ENCODE peak calls at places on chromosome 3, in eight cellular contexts. D, H, Q, F, Y, Z, W and P are unnamed samples.

GRCh38 chr3:119338749-119339148 is 44.6 kb downstream of the ARHGAP31 start:
- DNase-seq in D (no peak), H (no peak), Q (no peak), F (no peak), Y (no peak), Z (no peak), W (no peak), P (no peak)

GRCh38 chr3:97291901-97292300 is 472.7 kb upstream of the ARL6 start:
- DNase-seq in D (no peak), H (peak; percentile 48), Q (no peak), F (no peak), Y (no peak), Z (no peak), W (no peak), P (no peak)

GRCh38 chr3:153051427-153052095 is 110.5 kb upstream of the RAP2B start:
- DNase-seq in D (no peak), H (no peak), Q (no peak), F (no peak), Y (no peak), Z (no peak), W (peak; percentile 87), P (peak; percentile 68)

GRCh38 chr3:134607054-134608022 is 43.5 kb downstream of the KY start:
- DNase-seq in D (no peak), H (no peak), Q (no peak), F (no peak), Y (no peak), Z (no peak), W (peak; percentile 37), P (no peak)

GRCh38 chr3:130894873-130895330 is 1.0 kb downstream of the ATP2C1 start:
- DNase-seq in D (no peak), H (no peak), Q (no peak), F (no peak), Y (no peak), Z (no peak), W (peak; percentile 23), P (no peak)

GRCh38 chr3:172980849-172981248 is 160.2 kb downstream of the SPATA16 start:
- DNase-seq in D (no peak), H (no peak), Q (no peak), F (no peak), Y (no peak), Z (no peak), W (no peak), P (no peak)

GRCh38 chr3:192082733-192083660 is 622.0 kb downstream of the PYDC2 start:
- DNase-seq in D (no peak), H (no peak), Q (no peak), F (no peak), Y (no peak), Z (no peak), W (no peak), P (peak; percentile 21)

GRCh38 chr3:123687286-123687685 is 102.4 kb upstream of the HACD2 start:
- DNase-seq in D (no peak), H (no peak), Q (no peak), F (no peak), Y (no peak), Z (no peak), W (peak; percentile 52), P (no peak)

GRCh38 chr3:45509038-45509767 is 85.3 kb upstream of the LIMD1 start:
- DNase-seq in D (no peak), H (no peak), Q (no peak), F (no peak), Y (no peak), Z (no peak), W (peak; percentile 98), P (no peak)

GRCh38 chr3:65490132-65490531 is 548.6 kb downstream of the MAGI1 start:
- DNase-seq in D (no peak), H (no peak), Q (no peak), F (no peak), Y (no peak), Z (no peak), W (no peak), P (no peak)

GRCh38 chr3:196122021-196122687 is 40.3 kb upstream of the TFRC start:
- DNase-seq in D (no peak), H (no peak), Q (no peak), F (no peak), Y (no peak), Z (no peak), W (peak; percentile 15), P (no peak)

GRCh38 chr3:195823286-195823685 is 11.6 kb upstream of the MUC4 start:
- DNase-seq in D (no peak), H (peak; percentile 86), Q (no peak), F (no peak), Y (peak; percentile 51), Z (no peak), W (peak; percentile 13), P (peak; percentile 52)

GRCh38 chr3:150779402-150779858 is 16.5 kb upstream of the SIAH2 start:
- DNase-seq in D (no peak), H (no peak), Q (no peak), F (no peak), Y (no peak), Z (no peak), W (no peak), P (no peak)

GRCh38 chr3:9810357-9810726 is 280 bp downstream of the TTLL3 start:
- DNase-seq in D (peak; percentile 39), H (no peak), Q (no peak), F (no peak), Y (no peak), Z (no peak), W (no peak), P (no peak)

GRCh38 chr3:50194128-50194902 is 2.9 kb downstream of the GNAT1 start:
- DNase-seq in D (peak; percentile 78), H (peak; percentile 82), Q (peak; percentile 78), F (peak; percentile 80), Y (peak; percentile 73), Z (peak; percentile 82), W (peak; percentile 52), P (peak; percentile 50)

GRCh38 chr3:62318365-62318751 is 55.0 kb downstream of the FEZF2 start:
- DNase-seq in D (no peak), H (no peak), Q (no peak), F (no peak), Y (no peak), Z (peak; percentile 16), W (no peak), P (peak; percentile 1)

GRCh38 chr3:124336067-124336656 is 344.2 kb upstream of the ROPN1 start:
- DNase-seq in D (no peak), H (no peak), Q (no peak), F (no peak), Y (no peak), Z (no peak), W (no peak), P (no peak)

GRCh38 chr3:123733341-123733740 is 148.5 kb upstream of the HACD2 start:
- DNase-seq in D (no peak), H (no peak), Q (no peak), F (no peak), Y (no peak), Z (no peak), W (no peak), P (no peak)

GRCh38 chr3:142273501-142273900 is 48.1 kb upstream of the GK5 start:
- DNase-seq in D (no peak), H (no peak), Q (no peak), F (no peak), Y (no peak), Z (no peak), W (no peak), P (no peak)

GRCh38 chr3:28949580-28949979 is 331.3 kb upstream of the RBMS3 start:
- DNase-seq in D (no peak), H (no peak), Q (no peak), F (no peak), Y (no peak), Z (no peak), W (no peak), P (no peak)

GRCh38 chr3:149258298-149258697 is 36.7 kb upstream of the CP start:
- DNase-seq in D (no peak), H (no peak), Q (peak; percentile 49), F (no peak), Y (no peak), Z (no peak), W (no peak), P (no peak)

DNA sequence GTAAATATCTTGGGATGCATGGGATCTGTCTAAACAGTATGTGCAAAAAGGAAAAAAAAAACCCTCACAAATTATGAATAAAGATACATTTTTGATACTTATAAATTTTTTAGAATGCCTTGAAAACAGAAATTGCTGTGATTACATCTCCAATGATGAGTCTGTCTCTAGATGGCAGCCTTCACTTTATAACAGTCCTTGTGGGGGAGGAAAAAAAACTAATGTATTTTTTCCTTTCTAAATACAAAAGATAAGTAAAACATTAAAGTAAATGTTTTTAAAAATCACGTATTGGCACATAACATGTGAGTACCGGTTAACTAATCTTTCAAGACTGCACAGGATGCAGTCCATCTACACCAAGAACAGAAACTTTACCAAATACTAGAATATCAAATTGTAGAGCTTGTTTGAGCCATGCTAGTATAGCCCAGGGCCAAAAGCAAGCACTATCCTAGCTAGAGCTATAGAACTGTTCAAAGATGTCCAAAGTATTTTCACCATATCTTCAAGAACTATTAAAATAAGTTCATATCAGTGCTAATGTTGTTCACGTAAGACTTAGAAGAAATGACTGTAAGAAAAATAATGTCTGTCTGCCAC is 206.4 kb downstream of the STAG1 start:
- DNase-seq in D (no peak), H (no peak), Q (no peak), F (no peak), Y (no peak), Z (no peak), W (peak; percentile 36), P (peak; percentile 19)
- TF ChIP-seq CTCF in D (no peak), H (peak; percentile 33), Q (no peak), F (no peak), Y (no peak), Z (no peak), W (peak; percentile 33), P (peak; percentile 36)

GRCh38 chr3:40505599-40506462 is at the start of gene ZNF620:
- DNase-seq in D (peak; percentile 86), H (peak; percentile 92), Q (peak; percentile 73), F (peak; percentile 87), Y (peak; percentile 86), Z (peak; percentile 87), W (peak; percentile 34), P (peak; percentile 87)
- TF ChIP-seq CTCF in D (peak; percentile 26), H (peak; percentile 32), Q (peak; percentile 23), F (no peak), Y (no peak), Z (peak; percentile 28), W (no peak), P (no peak)

DNA sequence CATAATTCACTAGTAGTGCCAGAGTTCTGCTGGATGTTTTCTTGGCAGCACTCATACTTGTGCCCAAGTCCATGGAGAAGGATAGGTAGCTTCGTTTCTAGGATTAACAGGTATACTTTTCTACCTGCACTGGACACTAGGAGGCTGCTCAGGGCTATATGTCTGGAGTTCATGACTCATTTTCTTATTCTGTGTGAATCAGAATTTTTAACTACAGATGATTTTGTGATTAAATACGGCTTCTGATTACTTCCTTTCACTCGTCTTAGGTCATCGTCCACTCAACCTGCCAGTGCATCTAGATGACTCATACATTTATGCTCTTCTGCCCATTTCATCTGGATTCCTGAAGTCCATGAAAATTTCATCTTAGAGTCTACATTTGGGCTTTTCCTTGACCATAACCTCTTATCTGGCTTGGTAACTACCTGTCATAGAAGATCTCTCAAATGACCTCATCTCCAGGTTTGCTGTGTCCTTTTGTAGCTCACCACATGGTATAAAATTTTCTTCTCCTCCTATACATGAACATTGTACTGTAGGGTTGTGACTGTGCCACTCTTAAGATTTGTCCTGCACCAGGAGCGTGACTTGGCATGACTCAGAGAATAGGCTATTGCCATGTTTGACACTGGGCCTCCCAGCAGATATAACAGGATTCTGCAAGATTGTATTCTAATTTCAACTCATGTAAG is 66.7 kb upstream of the GCSAM start:
- DNase-seq in D (no peak), H (no peak), Q (no peak), F (no peak), Y (no peak), Z (no peak), W (peak; percentile 44), P (no peak)
- TF ChIP-seq CTCF in D (no peak), H (no peak), Q (no peak), F (no peak), Y (no peak), Z (no peak), W (no peak), P (no peak)

GRCh38 chr3:41997702-41998551 is 36.0 kb upstream of the ULK4 start:
- DNase-seq in D (peak; percentile 13), H (no peak), Q (no peak), F (no peak), Y (no peak), Z (no peak), W (peak; percentile 21), P (peak; percentile 17)
- TF ChIP-seq CTCF in D (peak; percentile 42), H (peak; percentile 45), Q (peak; percentile 54), F (no peak), Y (peak; percentile 27), Z (peak; percentile 6), W (peak; percentile 47), P (peak; percentile 19)